ENCODE peak calls at places on chromosome 1, in seven cellular contexts. K is HCT116; L is CD4-positive, alpha-beta T cell; Y is IMR-90; T is NCI-H1105 treated with DMSO at 0.1 percent for 48 hours; Z is stimulated activated naive CD4-positive, alpha-beta T cell; G is HFF-Myc. R is an unnamed sample.

GRCh38 chr1:180976958-180977357 is 45.7 kb downstream of the STX6 start:
- DNase-seq in Y (no peak), Z (no peak), K (no peak), G (no peak), L (no peak), T (no peak), R (no peak)

GRCh38 chr1:35876988-35877387 is 6.0 kb upstream of the AGO1 start:
- DNase-seq in K (no peak), T (no peak), G (no peak), Z (no peak), Y (peak), L (no peak), R (no peak)

GRCh38 chr1:7149080-7149838 is 364.0 kb downstream of the CAMTA1 start:
- DNase-seq in K (no peak), L (no peak), G (no peak), Y (no peak), Z (no peak), T (no peak), R (no peak)

GRCh38 chr1:238558746-238559145 is 668.0 kb upstream of the ZP4 start:
- DNase-seq in L (no peak), Z (no peak), G (no peak), K (no peak), Y (no peak), T (no peak), R (no peak)

GRCh38 chr1:2268285-2269056 is 40.4 kb downstream of the SKI start:
- DNase-seq in L (no peak), Y (no peak), Z (no peak), G (no peak), K (no peak), T (no peak), R (no peak)

GRCh38 chr1:230868736-230869385 is 540 bp upstream of the C1orf198 start:
- DNase-seq in T (peak), G (no peak), Z (peak), K (peak), L (no peak), Y (no peak), R (no peak)

GRCh38 chr1:91555074-91555730 is 54.6 kb downstream of the CDC7 start:
- DNase-seq in K (no peak), G (no peak), Z (no peak), T (no peak), L (no peak), Y (peak), R (no peak)

GRCh38 chr1:222239130-222239529 is 308.8 kb downstream of the HHIPL2 start:
- DNase-seq in T (no peak), Z (no peak), K (no peak), G (no peak), L (no peak), Y (no peak), R (no peak)

GRCh38 chr1:10299174-10299573 is 88.8 kb downstream of the KIF1B start:
- DNase-seq in L (no peak), T (no peak), G (no peak), Y (no peak), K (no peak), Z (no peak), R (no peak)

GRCh38 chr1:235011064-235011598 is 117.5 kb downstream of the TOMM20 start:
- DNase-seq in Y (no peak), Z (no peak), L (peak), G (no peak), K (no peak), T (no peak), R (no peak)

GRCh38 chr1:24392604-24392946 is 21.0 kb downstream of the STPG1 start:
- DNase-seq in L (no peak), Y (no peak), K (no peak), G (no peak), T (no peak), Z (no peak), R (no peak)

GRCh38 chr1:29420196-29420595 is 183.9 kb downstream of the PTPRU start:
- DNase-seq in K (no peak), T (no peak), Y (no peak), Z (no peak), G (no peak), L (no peak), R (no peak)

GRCh38 chr1:114524933-114525332 is 13.9 kb upstream of the TRIM33 start:
- DNase-seq in K (peak), L (no peak), T (peak), Z (no peak), G (no peak), Y (no peak), R (no peak)

GRCh38 chr1:66654643-66655042 is 97.6 kb upstream of the DYNLT5 start:
- DNase-seq in K (no peak), G (no peak), T (no peak), Y (no peak), L (no peak), Z (no peak), R (no peak)

GRCh38 chr1:95287825-95288224 is 53.8 kb downstream of the RWDD3 start:
- DNase-seq in Z (no peak), Y (no peak), K (no peak), L (no peak), G (no peak), T (no peak), R (no peak)

GRCh38 chr1:30740952-30741894 is 16.4 kb downstream of the LAPTM5 start:
- DNase-seq in K (no peak), T (no peak), L (no peak), Z (no peak), Y (peak), G (peak), R (no peak)

GRCh38 chr1:211944733-211945500 is 90.4 kb downstream of the INTS7 start:
- DNase-seq in Z (no peak), G (peak), K (no peak), L (no peak), T (no peak), Y (peak), R (no peak)

GRCh38 chr1:113905435-113905861 is 322 bp downstream of the DCLRE1B start:
- DNase-seq in Y (no peak), L (no peak), T (peak), K (no peak), G (no peak), Z (no peak), R (peak)

GRCh38 chr1:180521474-180522203 is 19.3 kb upstream of the ACBD6 start:
- DNase-seq in K (peak), L (no peak), T (no peak), Y (no peak), Z (no peak), G (no peak), R (no peak)

GRCh38 chr1:54300395-54300794 is 100.4 kb downstream of the MRPL37 start:
- DNase-seq in L (no peak), Y (no peak), T (no peak), Z (no peak), G (no peak), K (no peak), R (no peak)

GRCh38 chr1:111222308-111223125 is 5.0 kb upstream of the CHI3L2 start:
- DNase-seq in G (no peak), Z (peak), T (peak), L (peak), K (peak), Y (peak), R (peak)

GRCh38 chr1:8674912-8675311 is 142.5 kb downstream of the RERE start:
- DNase-seq in L (no peak), G (no peak), Z (no peak), Y (peak), K (no peak), T (no peak), R (no peak)

GRCh38 chr1:52195161-52195560 is 53.3 kb downstream of the ZFYVE9 start:
- DNase-seq in K (no peak), G (no peak), Z (no peak), Y (peak), L (no peak), T (no peak), R (no peak)